ENCODE peak calls at places on chromosomes 7 and 10, in seven cellular contexts. W, X, B, D, P, L and M are unnamed samples.

GRCh38 chr10:49616421-49617230 is 2.8 kb downstream of the CHAT start:
- DNase-seq in B (no peak), D (no peak), X (no peak), W (no peak), P (no peak), L (no peak), M (no peak)

GRCh38 chr7:130909161-130909836 is 175.3 kb upstream of the KLF14 start:
- DNase-seq in P (no peak), L (no peak), B (no peak), W (no peak), X (no peak), D (no peak), M (no peak)

GRCh38 chr7:153835712-153836265 is 216.4 kb upstream of the DPP6 start:
- DNase-seq in W (no peak), L (no peak), X (no peak), P (no peak), D (no peak), B (no peak), M (no peak)

GRCh38 chr10:113232928-113233511 is 283.0 kb downstream of the TCF7L2 start:
- DNase-seq in P (no peak), X (no peak), D (no peak), L (no peak), W (no peak), B (no peak), M (no peak)

GRCh38 chr10:114239117-114239993 is at the start of gene VWA2:
- DNase-seq in W (no peak), L (peak), B (no peak), P (peak), D (no peak), X (no peak), M (no peak)

GRCh38 chr7:101869026-101869900 is 51.8 kb downstream of the CUX1 start:
- DNase-seq in B (no peak), X (no peak), W (no peak), D (no peak), P (no peak), L (no peak), M (no peak)

GRCh38 chr7:92820191-92820590 is 16.2 kb downstream of the CDK6 start:
- DNase-seq in L (no peak), D (no peak), P (no peak), W (no peak), B (no peak), X (no peak), M (no peak)

GRCh38 chr7:48168159-48168558 is 3.1 kb upstream of the ABCA13 start:
- DNase-seq in B (no peak), P (no peak), W (no peak), D (no peak), X (no peak), L (no peak), M (no peak)

GRCh38 chr7:91655656-91656055 is 224.8 kb downstream of the MTERF1 start:
- DNase-seq in L (no peak), P (no peak), X (no peak), W (no peak), D (no peak), B (no peak), M (no peak)

GRCh38 chr10:11719496-11719895 is 22.7 kb upstream of the ECHDC3 start:
- DNase-seq in L (no peak), P (no peak), X (no peak), B (no peak), D (no peak), W (no peak), M (no peak)

DNA sequence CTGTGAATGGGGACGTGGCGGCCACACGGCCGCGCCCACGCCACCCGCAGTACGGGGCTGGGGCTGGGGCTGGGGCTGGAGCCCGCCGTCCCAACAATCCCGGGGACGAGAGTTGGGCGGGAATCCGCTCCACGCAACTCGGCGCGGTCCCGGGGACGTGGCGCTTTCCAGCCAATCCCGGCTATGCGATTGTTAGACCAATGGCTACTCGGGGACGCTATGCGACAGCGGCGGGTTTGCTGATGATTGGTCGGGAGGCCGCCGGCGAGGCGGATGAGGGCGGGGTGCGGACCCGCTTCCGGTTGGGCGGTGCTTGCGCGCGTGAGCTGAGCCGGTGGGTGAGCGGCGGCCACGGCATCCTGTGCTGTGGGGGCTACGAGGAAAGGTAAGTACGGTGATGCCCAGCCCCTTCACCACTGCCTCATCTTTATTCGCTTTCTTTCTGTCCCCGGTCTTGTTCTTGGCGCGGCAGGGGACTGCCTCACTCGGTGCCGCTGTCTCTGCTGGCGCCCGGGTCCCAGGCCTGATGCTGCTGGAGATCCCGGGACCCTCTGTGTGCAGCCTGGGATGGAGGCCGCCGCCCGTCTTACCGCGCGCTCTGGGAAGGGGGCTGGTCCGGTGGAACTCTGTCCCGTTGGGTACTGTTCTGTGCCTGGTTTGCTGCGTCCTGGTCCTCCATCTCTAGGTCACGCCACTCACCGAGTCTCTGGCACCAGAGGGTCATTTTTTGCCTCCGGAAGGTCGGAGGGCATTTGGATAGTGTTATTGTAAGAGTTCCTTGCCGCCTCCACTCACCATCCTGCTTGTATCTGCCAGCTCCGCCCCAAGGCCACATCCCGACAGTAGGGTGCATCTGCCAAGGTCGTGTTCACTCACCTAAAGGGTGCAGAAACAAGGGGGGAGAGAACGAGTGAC is at the start of gene CALU:
- DNase-seq in W (peak), P (peak), X (peak), B (peak), D (peak), L (peak), M (peak)
- TF ChIP-seq POLR2A in W (peak), P (peak), X (no peak), B (peak), D (peak), L (peak), M (peak)

DNA sequence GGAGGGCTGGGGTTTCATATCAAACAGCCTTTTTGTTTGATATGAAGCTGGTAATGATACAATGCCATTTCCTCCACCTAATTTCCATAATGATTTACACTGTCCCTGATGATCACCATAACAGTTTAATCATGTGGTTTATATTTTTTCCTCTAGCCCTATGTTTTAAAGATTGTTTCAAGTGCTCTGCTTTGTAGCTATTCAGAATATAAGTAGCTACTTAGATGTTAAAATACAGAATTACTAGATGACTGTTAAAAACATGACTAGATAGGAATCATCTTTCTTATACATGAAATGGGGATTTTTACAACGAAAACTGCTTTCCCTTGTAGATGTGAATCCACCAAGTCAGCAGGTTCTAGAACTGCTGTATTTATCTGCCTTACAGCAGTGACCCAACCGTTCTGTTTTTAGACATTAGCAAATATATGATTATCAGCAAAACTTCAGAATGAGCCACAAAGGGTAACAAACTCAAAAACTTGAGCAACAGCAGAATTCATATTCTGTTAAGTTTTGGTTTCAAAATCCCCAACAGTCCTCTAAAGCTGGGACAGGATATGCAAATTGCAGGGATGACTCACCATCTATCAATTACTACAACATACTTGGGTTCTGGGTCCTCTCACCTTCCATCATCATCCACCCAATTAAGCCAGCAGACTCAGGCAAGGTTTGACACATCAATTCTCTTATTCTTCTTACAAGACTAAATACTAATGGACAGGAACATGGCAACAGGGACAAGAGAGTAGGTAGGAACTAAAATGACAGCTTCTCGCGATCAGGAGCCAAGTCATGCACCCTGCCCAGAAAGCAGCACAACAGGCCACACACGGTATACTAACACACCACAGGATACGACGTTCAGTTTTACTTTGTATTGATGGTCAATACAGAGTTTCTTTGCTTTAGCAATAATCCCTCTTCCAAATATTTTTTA is 83.9 kb downstream of the PIP4K2A start:
- DNase-seq in P (no peak), X (no peak), D (no peak), B (no peak), W (no peak), L (no peak), M (no peak)
- TF ChIP-seq POLR2A in P (no peak), X (no peak), D (peak), B (no peak), W (no peak), L (no peak), M (no peak)

DNA sequence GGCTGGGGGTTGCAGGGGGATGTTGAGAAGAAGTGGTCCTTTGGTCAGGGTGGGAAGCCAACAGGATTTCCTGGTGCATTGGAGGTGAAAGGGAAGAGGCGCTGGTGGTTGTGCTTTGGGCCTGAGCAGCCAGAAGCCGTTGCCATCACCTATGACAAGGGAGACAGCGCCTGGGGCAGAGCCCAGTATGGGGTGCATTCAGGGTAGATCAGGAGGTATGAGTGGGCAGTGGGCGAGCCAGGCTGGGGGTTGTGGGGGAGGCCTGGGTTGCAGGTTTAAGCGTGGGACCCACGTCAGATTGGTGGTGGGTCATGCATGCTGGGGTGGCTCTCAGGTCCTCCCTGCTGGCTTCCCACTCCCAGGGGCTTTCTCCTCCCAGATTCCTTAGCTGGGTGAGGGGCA is 6.3 kb upstream of the PILRB start:
- DNase-seq in B (no peak), D (no peak), P (no peak), X (no peak), W (no peak), L (no peak), M (no peak)
- TF ChIP-seq POLR2A in B (no peak), D (no peak), P (no peak), X (no peak), W (no peak), L (no peak), M (no peak)

DNA sequence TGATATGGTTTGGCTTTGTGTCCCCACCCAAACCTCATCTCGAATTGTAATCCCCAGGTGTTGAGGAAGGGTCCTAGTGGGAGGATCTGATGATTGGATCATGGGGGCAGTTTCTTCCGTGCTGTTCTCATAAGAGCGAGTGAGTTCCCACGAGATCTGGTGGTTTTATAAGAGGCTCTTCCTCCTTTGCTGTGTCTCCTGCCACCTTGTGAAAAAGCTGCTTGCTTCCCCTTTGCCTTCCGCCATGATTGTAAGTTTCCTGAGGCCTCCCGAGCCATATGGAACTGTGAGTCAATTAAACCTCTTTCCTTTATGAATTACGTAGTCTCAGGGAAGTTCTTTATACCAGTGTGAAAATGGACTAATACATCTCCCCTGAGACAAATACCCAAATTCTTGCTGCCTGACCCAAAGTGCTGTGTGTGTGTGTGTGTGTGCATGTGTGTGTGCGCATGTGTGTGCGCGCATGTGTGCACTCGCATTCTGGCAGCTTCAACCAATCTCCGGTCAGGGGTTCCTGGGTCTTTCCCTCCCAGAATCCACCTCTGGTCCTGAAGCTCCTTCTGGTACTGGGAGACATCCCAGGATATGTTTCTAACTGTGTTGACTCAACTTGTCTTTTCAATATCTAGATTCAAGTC is 98.1 kb upstream of the LRRC4 start:
- DNase-seq in D (no peak), X (no peak), L (no peak), B (no peak), W (no peak), P (no peak), M (no peak)
- TF ChIP-seq POLR2A in D (no peak), X (no peak), L (no peak), B (no peak), W (no peak), P (no peak), M (no peak)